ENCODE peak calls at places on chromosomes 3 and 15, in four cellular contexts. S is kidney epithelial cell, M is neural crest cell, N is glutamatergic neuron. L is an unnamed sample.

GRCh38 chr3:157204431-157204830 is 44.5 kb upstream of the CCNL1 start:
- DNase-seq in S (no peak), M (no peak), N (no peak), L (no peak)

GRCh38 chr3:23035927-23036640 is 167.0 kb upstream of the UBE2E2 start:
- DNase-seq in S (no peak), M (no peak), N (no peak), L (no peak)

GRCh38 chr3:69248394-69248793 is 126.0 kb upstream of the LMOD3 start:
- DNase-seq in S (peak), M (no peak), N (no peak), L (no peak)

GRCh38 chr3:126474498-126475410 is 937 bp downstream of the ZXDC start:
- DNase-seq in S (no peak), M (peak), N (peak), L (peak)

GRCh38 chr3:146594843-146595482 is 10.2 kb downstream of the PLSCR5 start:
- DNase-seq in S (no peak), M (no peak), N (no peak), L (no peak)

GRCh38 chr3:70813306-70813705 is 500.9 kb upstream of the MDFIC2 start:
- DNase-seq in S (no peak), M (no peak), N (no peak), L (no peak)

GRCh38 chr15:66294157-66294931 is 976 bp downstream of the DIS3L start:
- DNase-seq in S (peak), M (no peak), N (no peak), L (peak)

GRCh38 chr15:81880314-81880713 is 165.5 kb downstream of the MEX3B start:
- DNase-seq in S (no peak), M (no peak), N (no peak), L (no peak)

GRCh38 chr3:159609620-159610019 is 379.0 kb upstream of the IL12A start:
- DNase-seq in S (no peak), M (no peak), N (no peak), L (no peak)

GRCh38 chr3:134406331-134407246 is 32.3 kb upstream of the AMOTL2 start:
- DNase-seq in S (no peak), M (peak), N (peak), L (no peak)
- TF ChIP-seq CTCF in S (no peak), M (no peak), N (no peak), L (no peak)

GRCh38 chr15:69725957-69726356 is 273.3 kb downstream of the RPLP1 start:
- DNase-seq in S (no peak), M (no peak), N (no peak), L (no peak)

GRCh38 chr15:69722924-69723323 is 270.3 kb downstream of the RPLP1 start:
- DNase-seq in S (no peak), M (no peak), N (no peak), L (no peak)

GRCh38 chr15:69725210-69725609 is 272.6 kb downstream of the RPLP1 start:
- DNase-seq in S (no peak), M (no peak), N (no peak), L (no peak)

GRCh38 chr15:69724331-69724730 is 271.7 kb downstream of the RPLP1 start:
- DNase-seq in S (no peak), M (no peak), N (no peak), L (no peak)

GRCh38 chr15:69723404-69724097 is 270.9 kb downstream of the RPLP1 start:
- DNase-seq in S (no peak), M (no peak), N (no peak), L (no peak)
- TF ChIP-seq CTCF in S (peak), M (no peak), N (no peak), L (no peak)

GRCh38 chr3:53513556-53514190 is 19.3 kb downstream of the CACNA1D start:
- DNase-seq in S (no peak), M (no peak), N (no peak), L (peak)
- TF ChIP-seq CTCF in S (peak), M (no peak), N (no peak), L (peak)

DNA sequence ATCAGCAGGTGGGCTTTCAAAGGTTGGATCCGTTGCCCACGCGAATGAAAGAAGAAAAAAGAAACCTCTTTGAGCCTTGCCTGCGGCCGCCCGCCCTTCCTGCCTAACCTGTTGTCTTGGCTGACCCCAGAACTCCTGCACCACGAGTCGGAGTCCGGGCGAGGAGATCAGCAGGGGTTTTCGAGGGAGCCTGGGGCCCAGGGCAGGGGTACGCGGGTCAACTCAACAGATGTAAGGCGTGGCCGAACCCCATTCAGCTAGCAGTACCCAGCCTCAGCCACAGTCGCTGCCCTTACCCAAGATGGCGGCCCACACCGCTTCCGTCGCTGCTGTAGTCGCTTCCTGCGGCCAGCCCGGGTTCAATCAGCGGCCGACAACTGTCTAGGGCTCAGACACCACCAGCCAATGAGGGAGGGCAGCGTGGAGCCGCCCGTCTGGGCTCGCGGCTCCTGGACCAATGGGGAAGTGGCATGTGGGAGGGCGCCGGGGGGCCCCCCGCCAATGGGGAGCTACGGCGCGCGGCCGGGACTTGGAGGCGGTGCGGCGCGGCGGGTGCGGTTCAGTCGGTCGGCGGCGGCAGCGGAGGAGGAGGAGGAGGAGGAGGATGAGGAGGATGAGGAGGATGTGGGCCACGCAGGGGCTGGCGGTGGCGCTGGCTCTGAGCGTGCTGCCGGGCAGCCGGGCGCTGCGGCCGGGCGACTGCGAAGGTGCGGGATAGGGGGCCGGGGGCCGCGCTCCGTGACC is at the start of gene MANF:
- DNase-seq in S (peak), M (peak), N (peak), L (peak)
- TF ChIP-seq CTCF in S (no peak), M (no peak), N (no peak), L (no peak)

GRCh38 chr3:98691897-98692296 is 71.2 kb upstream of the ST3GAL6 start:
- DNase-seq in S (no peak), M (no peak), N (no peak), L (no peak)
- TF ChIP-seq CTCF in S (no peak), M (no peak), N (no peak), L (no peak)

DNA sequence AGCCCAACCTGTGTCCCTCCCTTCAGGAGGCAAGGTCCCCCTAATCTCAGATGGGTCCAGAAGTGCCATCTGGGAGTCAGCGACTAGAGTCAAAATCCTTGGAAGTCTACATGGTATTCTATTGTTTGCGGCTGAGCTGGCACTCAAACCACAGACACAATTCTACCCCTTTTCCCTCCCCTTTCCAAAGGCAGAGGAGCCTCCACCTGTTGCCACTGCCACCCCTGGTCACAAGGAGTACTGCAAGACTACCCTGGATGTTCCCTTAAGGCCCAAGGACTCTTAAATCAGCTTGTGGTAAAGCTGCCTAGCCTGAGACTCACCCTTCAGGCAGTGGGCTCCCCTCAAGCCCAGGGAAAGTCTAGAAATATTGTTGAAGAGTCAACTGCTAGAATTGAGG is 4.3 kb upstream of the OR5H6 start:
- DNase-seq in S (no peak), M (no peak), N (no peak), L (no peak)
- TF ChIP-seq CTCF in S (peak), M (peak), N (no peak), L (no peak)

GRCh38 chr3:119834754-119835365 is 53.0 kb downstream of the NR1I2 start:
- DNase-seq in S (no peak), M (no peak), N (no peak), L (no peak)

GRCh38 chr3:119827209-119827608 is 45.3 kb downstream of the NR1I2 start:
- DNase-seq in S (no peak), M (no peak), N (no peak), L (no peak)

GRCh38 chr3:119829431-119829830 is 47.5 kb downstream of the NR1I2 start:
- DNase-seq in S (no peak), M (no peak), N (no peak), L (no peak)

GRCh38 chr3:119831941-119832371 is 50.1 kb downstream of the NR1I2 start:
- DNase-seq in S (peak), M (no peak), N (no peak), L (no peak)

DNA sequence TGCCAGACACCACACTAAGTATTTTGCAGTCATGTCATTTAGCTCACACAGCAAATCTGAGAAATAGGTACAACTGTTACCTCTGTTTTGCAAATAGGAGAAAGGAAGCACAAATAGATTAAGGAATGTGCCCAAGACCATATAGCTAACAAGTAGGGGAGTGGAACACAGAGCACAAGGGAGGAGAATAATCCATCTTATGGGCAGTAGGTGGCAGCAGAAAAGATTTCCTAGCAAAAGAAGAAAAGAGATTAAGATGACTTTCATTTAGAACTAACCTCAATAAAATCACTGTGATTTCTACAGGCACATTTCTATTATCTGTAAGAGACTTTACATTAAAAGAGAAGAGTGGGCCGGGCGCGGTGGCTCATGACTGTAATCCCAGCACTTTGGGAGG is 49.1 kb downstream of the NR1I2 start:
- DNase-seq in S (no peak), M (no peak), N (no peak), L (no peak)
- TF ChIP-seq CTCF in S (no peak), M (peak), N (no peak), L (no peak)

DNA sequence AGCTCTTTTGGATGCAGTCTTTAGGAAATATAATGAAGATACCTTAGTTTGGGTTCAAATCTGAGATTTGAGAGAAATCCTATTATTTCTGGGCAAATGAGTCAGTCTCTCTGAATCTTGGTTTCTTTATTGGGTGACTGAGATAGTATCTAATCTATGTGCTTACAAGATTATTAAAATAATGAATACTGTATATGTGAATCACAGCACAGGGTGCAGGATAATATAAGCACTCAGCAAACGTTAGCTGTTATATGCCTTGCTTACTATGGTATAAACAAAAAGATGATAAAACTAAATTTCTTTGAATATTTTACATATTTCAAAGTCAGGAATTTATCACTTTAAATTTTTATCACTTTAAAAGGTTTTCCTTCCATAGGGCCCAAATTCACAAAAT is 29.6 kb downstream of the FGF7 start:
- DNase-seq in S (no peak), M (no peak), N (no peak), L (no peak)
- TF ChIP-seq CTCF in S (no peak), M (no peak), N (no peak), L (no peak)

L was measured in GM13976.